ENCODE peak calls at places on chromosomes 13 and 19, in four cellular contexts. V, C, N and F are unnamed samples.

GRCh38 chr19:42121036-42121621 is 11.1 kb downstream of the POU2F2 start:
- ATAC-seq in V (peak; percentile 9), C (no peak), N (peak; percentile 27), F (no peak)

GRCh38 chr13:75550159-75550567 is 572 bp downstream of the UCHL3 start:
- ATAC-seq in V (peak; percentile 1), C (no peak), N (no peak), F (no peak)

GRCh38 chr13:76812206-76812882 is 73.9 kb downstream of the KCTD12 start:
- ATAC-seq in V (peak; percentile 65), C (no peak), N (peak; percentile 92), F (no peak)

GRCh38 chr19:48964205-48965032 is 690 bp upstream of the FTL start:
- ATAC-seq in V (no peak), C (no peak), N (no peak), F (no peak)

GRCh38 chr19:41597600-41598041 is 21.7 kb downstream of the CEACAM21 start:
- ATAC-seq in V (peak; percentile 89), C (peak; percentile 88), N (peak; percentile 76), F (peak; percentile 87)

GRCh38 chr13:109794095-109794494 is 7.7 kb upstream of the IRS2 start:
- ATAC-seq in V (peak; percentile 66), C (no peak), N (no peak), F (no peak)

GRCh38 chr19:13884726-13885591 is 8.0 kb downstream of the NANOS3 start:
- ATAC-seq in V (peak; percentile 3), C (no peak), N (peak; percentile 9), F (no peak)

GRCh38 chr19:19570561-19570960 is 32.5 kb downstream of the CILP2 start:
- ATAC-seq in V (no peak), C (no peak), N (no peak), F (no peak)

GRCh38 chr13:53200498-53201453 is 172.2 kb downstream of the OLFM4 start:
- ATAC-seq in V (peak; percentile 77), C (no peak), N (peak; percentile 66), F (no peak)

GRCh38 chr19:7928741-7929701 is 3.1 kb upstream of the CTXN1 start:
- ATAC-seq in V (no peak), C (peak; percentile 60), N (no peak), F (peak; percentile 27)

GRCh38 chr19:52248256-52248655 is 21.1 kb upstream of the ZNF766 start:
- ATAC-seq in V (peak; percentile 76), C (peak; percentile 83), N (peak; percentile 71), F (peak; percentile 60)

GRCh38 chr13:97074618-97075017 is 80.3 kb upstream of the OXGR1 start:
- ATAC-seq in V (no peak), C (no peak), N (no peak), F (no peak)

GRCh38 chr13:30382836-30383525 is 39.3 kb upstream of the UBE2L5 start:
- ATAC-seq in V (no peak), C (peak; percentile 61), N (no peak), F (no peak)